ENCODE peak calls at places on chromosomes 12 and 14, in five cellular contexts. C is fibroblast of villous mesenchyme, E is lower leg skin, L is lower lobe of right lung, J is upper lobe of right lung. R is an unnamed sample.

GRCh38 chr12:128387811-128388422 is 120.9 kb downstream of the TMEM132C start:
- DNase-seq in C (no peak), J (peak), L (peak), E (peak), R (no peak)

GRCh38 chr14:49315570-49315969 is 270.6 kb downstream of the RPS29 start:
- DNase-seq in E (no peak), J (no peak), L (no peak), C (no peak), R (no peak)

GRCh38 chr14:106318700-106319099 is 792.3 kb downstream of the TMEM121 start:
- DNase-seq in C (no peak), J (no peak), L (no peak), E (no peak), R (no peak)

GRCh38 chr12:112944028-112944690 is 5.9 kb downstream of the OAS3 start:
- DNase-seq in J (no peak), E (peak), L (no peak), C (no peak), R (no peak)

GRCh38 chr14:33689680-33690079 is 261.2 kb downstream of the EGLN3 start:
- DNase-seq in E (no peak), J (no peak), L (no peak), C (no peak), R (no peak)

GRCh38 chr12:68521321-68521839 is 89.3 kb upstream of the RAP1B start:
- DNase-seq in C (peak), E (no peak), J (no peak), L (no peak), R (peak)

GRCh38 chr14:54918427-54918826 is 15.8 kb upstream of the GCH1 start:
- DNase-seq in E (no peak), J (no peak), C (no peak), L (no peak), R (no peak)

GRCh38 chr12:48767047-48767446 is 21.8 kb downstream of the ADCY6 start:
- DNase-seq in J (no peak), E (no peak), L (no peak), C (no peak), R (no peak)

GRCh38 chr12:63095369-63095967 is 55.5 kb downstream of the AVPR1A start:
- DNase-seq in C (no peak), J (no peak), L (no peak), E (no peak), R (no peak)

GRCh38 chr14:79549515-79549914 is 661.8 kb downstream of the DIO2 start:
- DNase-seq in J (no peak), E (no peak), L (no peak), C (no peak), R (no peak)

GRCh38 chr12:112839386-112839972 is 47.9 kb downstream of the RPH3A start:
- DNase-seq in L (no peak), E (peak), J (no peak), C (peak), R (peak)

GRCh38 chr14:85731198-85731597 is 201.3 kb downstream of the FLRT2 start:
- DNase-seq in J (no peak), E (no peak), C (peak), L (no peak), R (peak)

GRCh38 chr12:31931796-31932715 is 27.2 kb upstream of the RESF1 start:
- DNase-seq in C (peak), E (no peak), J (no peak), L (no peak), R (no peak)
- TF ChIP-seq CTCF in C (no peak), E (no peak), J (no peak), L (no peak), R (no peak)

GRCh38 chr12:123472438-123472849 is 14.5 kb downstream of the SNRNP35 start:
- DNase-seq in C (no peak), J (no peak), L (no peak), E (no peak), R (no peak)

GRCh38 chr12:123478069-123478468 is 20.1 kb downstream of the SNRNP35 start:
- DNase-seq in E (no peak), L (no peak), J (no peak), C (no peak), R (no peak)

GRCh38 chr12:123478762-123479161 is 20.8 kb downstream of the SNRNP35 start:
- DNase-seq in L (no peak), J (no peak), C (no peak), E (no peak), R (no peak)

GRCh38 chr12:123474493-123475255 is 16.7 kb downstream of the SNRNP35 start:
- DNase-seq in L (no peak), J (no peak), E (no peak), C (no peak), R (no peak)

DNA sequence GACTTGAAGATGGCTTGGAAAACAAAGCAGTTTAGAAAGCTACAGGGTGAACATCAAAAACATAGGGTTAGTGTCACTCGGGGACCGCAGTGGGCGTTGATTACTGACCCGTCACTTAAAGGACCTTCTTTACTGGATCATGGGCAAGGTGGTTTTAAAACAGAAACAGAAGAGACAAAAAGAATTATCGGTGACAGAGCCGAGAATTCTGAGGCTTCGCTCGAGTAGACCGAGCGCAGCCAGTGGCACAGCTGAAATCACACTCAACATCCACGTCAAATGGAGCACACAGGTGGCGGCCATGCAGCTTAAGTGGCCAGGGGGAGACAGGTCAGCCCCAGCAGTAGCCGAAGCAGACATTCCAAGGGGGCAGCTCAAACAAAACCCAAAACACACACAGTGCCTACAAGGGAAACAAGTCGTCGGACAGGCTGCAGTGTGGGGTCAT is 17.3 kb downstream of the SNRNP35 start:
- DNase-seq in C (no peak), J (no peak), E (no peak), L (no peak), R (no peak)
- H3K4me3 ChIP-seq in C (no peak), J (no peak), E (no peak), L (no peak), R (no peak)

GRCh38 chr14:58574623-58575022 is 63.1 kb upstream of the DACT1 start:
- DNase-seq in E (no peak), C (no peak), J (no peak), L (no peak), R (no peak)
- TF ChIP-seq CTCF in E (no peak), C (peak), J (no peak), L (no peak), R (no peak)

DNA sequence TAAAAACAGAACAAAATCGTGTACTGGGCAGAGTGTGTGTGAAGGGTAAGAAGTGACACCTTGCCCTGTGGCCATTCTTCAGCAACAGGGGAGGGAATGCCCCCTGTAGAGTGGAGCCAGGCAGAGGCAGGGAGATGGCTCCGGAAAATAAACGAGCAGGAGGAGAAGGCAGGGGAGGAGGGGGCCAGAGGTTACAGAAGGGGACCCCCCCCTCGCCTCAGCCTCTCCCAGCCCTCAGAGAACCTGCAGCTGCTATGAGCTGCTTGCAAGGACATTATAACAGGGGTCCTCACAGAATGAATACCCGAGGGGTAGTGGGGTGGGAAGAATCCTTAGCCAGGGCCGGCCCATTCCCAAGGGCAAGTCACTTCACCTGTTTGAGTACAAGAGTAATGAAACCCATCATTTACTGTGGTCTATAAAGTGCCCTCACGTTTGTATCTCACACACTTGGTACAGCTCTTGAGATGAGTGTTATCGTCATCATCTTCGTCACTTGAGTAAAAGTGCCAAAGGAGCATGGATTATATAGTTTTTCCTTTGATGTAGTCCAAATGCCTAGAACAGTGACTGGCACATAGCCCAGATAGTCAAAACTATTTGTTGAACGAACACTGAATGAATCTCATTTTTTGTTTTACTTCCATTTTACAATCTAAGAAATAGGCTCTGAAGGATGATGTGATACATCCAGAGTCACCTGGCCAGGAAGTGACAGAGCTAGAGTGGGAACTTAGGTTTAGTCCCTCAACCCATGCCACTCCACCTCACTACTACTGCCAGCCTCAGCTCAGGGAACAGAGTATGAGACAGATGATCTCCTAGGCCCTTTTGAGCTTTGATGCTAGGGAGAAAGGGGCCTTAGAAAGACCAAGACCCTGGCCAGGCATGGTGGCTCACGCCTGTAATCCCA is 14.5 kb downstream of the SCNN1A start:
- DNase-seq in L (no peak), E (no peak), J (no peak), C (no peak), R (no peak)
- H3K4me3 ChIP-seq in L (no peak), E (no peak), J (no peak), C (no peak), R (no peak)

GRCh38 chr14:24310666-24311604 is at the start of gene LTB4R:
- DNase-seq in L (peak), C (peak), E (peak), J (peak), R (peak)
- TF ChIP-seq CTCF in L (peak), C (peak), E (no peak), J (peak), R (peak)

GRCh38 chr12:40263616-40264409 is 39.0 kb downstream of the LRRK2 start:
- DNase-seq in L (no peak), E (no peak), J (no peak), C (peak), R (no peak)

GRCh38 chr12:40261937-40262336 is 37.1 kb downstream of the LRRK2 start:
- DNase-seq in L (no peak), C (no peak), E (no peak), J (no peak), R (no peak)

DNA sequence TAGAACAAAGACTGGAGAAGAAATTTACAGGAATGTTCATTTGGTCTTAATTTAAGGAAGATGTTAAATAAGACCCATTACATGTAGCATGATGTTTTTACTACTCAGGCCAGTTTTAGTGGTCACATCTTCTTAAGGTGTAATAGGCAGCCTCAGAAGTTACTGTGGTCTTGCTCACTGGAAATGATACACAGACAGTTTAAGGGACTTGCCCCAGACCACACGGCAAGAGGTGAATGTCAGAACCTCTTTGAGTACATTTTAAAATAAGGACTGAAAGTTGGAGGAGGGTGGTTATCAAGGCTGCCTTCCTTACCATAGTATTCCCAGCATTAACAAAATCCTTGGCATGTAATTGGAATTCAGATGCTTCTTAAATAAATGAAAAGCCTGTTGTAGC is 37.9 kb downstream of the LRRK2 start:
- DNase-seq in C (no peak), E (no peak), J (no peak), L (no peak), R (no peak)
- H3K4me3 ChIP-seq in C (no peak), E (no peak), J (no peak), L (no peak), R (no peak)

GRCh38 chr14:64870160-64870559 is 9.5 kb downstream of the SPTB start:
- DNase-seq in E (no peak), L (no peak), C (no peak), J (no peak), R (no peak)
- TF ChIP-seq CTCF in E (no peak), L (no peak), C (no peak), J (no peak), R (no peak)

R was measured in astrocyte of the cerebellum.